ENCODE peak calls at places on chromosome 14, in four cellular contexts. C is neural progenitor cell, V is upper lobe of right lung, Q is mesothelial cell of epicardium. W is an unnamed sample.
A peak's percentile ranks its signal among the peaks of the same experiment; 100 is the strongest.

GRCh38 chr14:69854598-69854997 is 24.6 kb upstream of the SMOC1 start:
- DNase-seq in C (no peak), V (no peak), Q (no peak), W (no peak)

GRCh38 chr14:68787235-68787727 is 5.6 kb downstream of the ZFP36L1 start:
- DNase-seq in C (peak; percentile 16), V (no peak), Q (no peak), W (no peak)

GRCh38 chr14:103581954-103582703 is 19.4 kb downstream of the COA8 start:
- DNase-seq in C (no peak), V (no peak), Q (no peak), W (no peak)

GRCh38 chr14:92880851-92881250 is 42.1 kb upstream of the CHGA start:
- DNase-seq in C (peak; percentile 69), V (no peak), Q (no peak), W (no peak)

GRCh38 chr14:68495101-68495637 is 297.7 kb downstream of the ZFP36L1 start:
- DNase-seq in C (no peak), V (no peak), Q (no peak), W (no peak)

GRCh38 chr14:28773917-28774691 is 7.5 kb downstream of the FOXG1 start:
- DNase-seq in C (peak; percentile 92), V (no peak), Q (no peak), W (peak; percentile 80)

GRCh38 chr14:31127690-31128089 is 79.9 kb downstream of the HECTD1 start:
- DNase-seq in C (no peak), V (no peak), Q (no peak), W (no peak)

GRCh38 chr14:30940886-30941285 is 66.5 kb downstream of the COCH start:
- DNase-seq in C (no peak), V (no peak), Q (no peak), W (no peak)

GRCh38 chr14:89270439-89271227 is 146.4 kb downstream of the FOXN3 start:
- DNase-seq in C (no peak), V (peak; percentile 68), Q (no peak), W (no peak)

GRCh38 chr14:24411468-24412454 is 13.0 kb downstream of the NYNRIN start:
- DNase-seq in C (peak; percentile 68), V (no peak), Q (no peak), W (no peak)

GRCh38 chr14:82755923-82756322 is 1222.3 kb upstream of the SEL1L start:
- DNase-seq in C (no peak), V (no peak), Q (no peak), W (no peak)

GRCh38 chr14:27077181-27077738 is 479.4 kb upstream of the NOVA1 start:
- DNase-seq in C (no peak), V (no peak), Q (no peak), W (no peak)

GRCh38 chr14:68416156-68416555 is 376.7 kb downstream of the ZFP36L1 start:
- DNase-seq in C (no peak), V (no peak), Q (no peak), W (no peak)

GRCh38 chr14:103260629-103261124 is 73.4 kb upstream of the EIF5 start:
- DNase-seq in C (no peak), V (peak; percentile 69), Q (peak; percentile 47), W (no peak)

GRCh38 chr14:89293349-89293916 is 123.6 kb downstream of the FOXN3 start:
- DNase-seq in C (no peak), V (no peak), Q (no peak), W (no peak)

GRCh38 chr14:68696721-68697495 is 96.0 kb downstream of the ZFP36L1 start:
- DNase-seq in C (no peak), V (peak; percentile 10), Q (no peak), W (no peak)

GRCh38 chr14:60328588-60328987 is 79.6 kb downstream of the PPM1A start:
- DNase-seq in C (peak; percentile 58), V (no peak), Q (no peak), W (no peak)

GRCh38 chr14:97143456-97143855 is 346.3 kb downstream of the VRK1 start:
- DNase-seq in C (no peak), V (no peak), Q (no peak), W (no peak)

GRCh38 chr14:97137705-97138104 is 340.5 kb downstream of the VRK1 start:
- DNase-seq in C (no peak), V (no peak), Q (no peak), W (no peak)

GRCh38 chr14:97143011-97143410 is 345.8 kb downstream of the VRK1 start:
- DNase-seq in C (no peak), V (no peak), Q (no peak), W (no peak)

GRCh38 chr14:97138801-97139200 is 341.6 kb downstream of the VRK1 start:
- DNase-seq in C (peak; percentile 47), V (no peak), Q (no peak), W (no peak)
- TF ChIP-seq CTCF in C (peak; percentile 53), V (no peak), Q (no peak), W (no peak)

GRCh38 chr14:50714452-50715073 is 46.5 kb upstream of the SAV1 start:
- DNase-seq in C (peak; percentile 31), V (no peak), Q (no peak), W (no peak)
- TF ChIP-seq CTCF in C (peak; percentile 57), V (peak; percentile 41), Q (no peak), W (peak; percentile 30)

GRCh38 chr14:19947413-19948090 is 16.8 kb downstream of the OR4K1 start:
- DNase-seq in C (no peak), V (no peak), Q (no peak), W (no peak)
- TF ChIP-seq CTCF in C (no peak), V (no peak), Q (no peak), W (no peak)

GRCh38 chr14:72974661-72975060 is 48.4 kb downstream of the DCAF4 start:
- DNase-seq in C (no peak), V (no peak), Q (no peak), W (no peak)

GRCh38 chr14:72978856-72979255 is 48.0 kb downstream of the ZFYVE1 start:
- DNase-seq in C (no peak), V (no peak), Q (no peak), W (no peak)

GRCh38 chr14:72970824-72971434 is 44.7 kb downstream of the DCAF4 start:
- DNase-seq in C (no peak), V (no peak), Q (no peak), W (peak; percentile 29)

GRCh38 chr14:72980863-72981262 is 46.0 kb downstream of the ZFYVE1 start:
- DNase-seq in C (no peak), V (no peak), Q (no peak), W (no peak)

GRCh38 chr14:72975776-72976175 is 49.5 kb downstream of the DCAF4 start:
- DNase-seq in C (peak; percentile 18), V (no peak), Q (no peak), W (no peak)
- TF ChIP-seq CTCF in C (peak; percentile 35), V (no peak), Q (no peak), W (no peak)

GRCh38 chr14:90740946-90741681 is 75.1 kb downstream of the TTC7B start:
- DNase-seq in C (no peak), V (no peak), Q (no peak), W (no peak)
- TF ChIP-seq CTCF in C (no peak), V (no peak), Q (no peak), W (no peak)

GRCh38 chr14:106286697-106287290 is 760.4 kb downstream of the TMEM121 start:
- DNase-seq in C (no peak), V (no peak), Q (no peak), W (no peak)
- TF ChIP-seq CTCF in C (no peak), V (peak; percentile 35), Q (no peak), W (no peak)

DNA sequence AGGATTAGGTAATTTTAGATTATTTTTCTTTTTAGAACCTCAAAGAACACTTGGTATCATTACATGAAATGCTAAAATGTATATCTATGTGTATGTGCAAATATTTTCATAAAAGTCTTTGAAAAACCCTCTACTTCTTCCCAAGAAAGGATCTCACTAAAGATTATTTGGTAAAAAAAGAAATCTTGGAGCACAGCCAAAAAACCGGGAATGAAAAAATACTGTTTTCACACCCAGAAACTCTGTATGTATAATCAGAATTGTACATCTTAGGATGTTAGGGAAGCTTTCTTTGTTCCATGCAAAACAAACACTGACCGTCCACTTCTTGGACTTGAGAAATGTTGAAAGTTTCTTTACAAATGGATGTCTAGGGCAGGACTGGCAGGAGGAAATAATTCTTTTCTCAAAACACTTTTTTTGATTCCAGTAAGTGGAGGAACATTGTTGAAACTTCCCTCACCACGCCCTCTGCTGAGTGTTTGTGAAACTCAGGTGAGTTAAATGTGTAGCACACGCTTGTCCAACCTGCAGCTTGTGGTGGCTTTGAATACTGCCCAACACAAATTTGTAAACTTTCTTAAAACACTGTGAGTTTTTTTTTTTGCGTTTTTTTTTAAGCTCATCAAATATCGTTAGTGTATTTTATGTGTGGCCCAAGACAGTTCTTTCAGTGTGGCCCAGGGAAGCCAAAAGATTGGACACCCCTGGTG is 26.5 kb downstream of the FBXO34 start:
- DNase-seq in C (no peak), V (no peak), Q (no peak), W (no peak)
- TF ChIP-seq CTCF in C (no peak), V (peak; percentile 27), Q (no peak), W (no peak)

GRCh38 chr14:104865631-104866441 is 768 bp downstream of the CEP170B start:
- DNase-seq in C (peak; percentile 72), V (peak; percentile 87), Q (peak; percentile 69), W (peak; percentile 70)

GRCh38 chr14:104863923-104864266 is 1.2 kb upstream of the CEP170B start:
- DNase-seq in C (no peak), V (no peak), Q (no peak), W (no peak)

GRCh38 chr14:104865069-104865630 is at the start of gene CEP170B:
- DNase-seq in C (peak; percentile 65), V (peak; percentile 80), Q (peak; percentile 69), W (peak; percentile 55)

GRCh38 chr14:104863131-104863862 is 1.8 kb upstream of the CEP170B start:
- DNase-seq in C (peak; percentile 1), V (no peak), Q (no peak), W (peak; percentile 1)

DNA sequence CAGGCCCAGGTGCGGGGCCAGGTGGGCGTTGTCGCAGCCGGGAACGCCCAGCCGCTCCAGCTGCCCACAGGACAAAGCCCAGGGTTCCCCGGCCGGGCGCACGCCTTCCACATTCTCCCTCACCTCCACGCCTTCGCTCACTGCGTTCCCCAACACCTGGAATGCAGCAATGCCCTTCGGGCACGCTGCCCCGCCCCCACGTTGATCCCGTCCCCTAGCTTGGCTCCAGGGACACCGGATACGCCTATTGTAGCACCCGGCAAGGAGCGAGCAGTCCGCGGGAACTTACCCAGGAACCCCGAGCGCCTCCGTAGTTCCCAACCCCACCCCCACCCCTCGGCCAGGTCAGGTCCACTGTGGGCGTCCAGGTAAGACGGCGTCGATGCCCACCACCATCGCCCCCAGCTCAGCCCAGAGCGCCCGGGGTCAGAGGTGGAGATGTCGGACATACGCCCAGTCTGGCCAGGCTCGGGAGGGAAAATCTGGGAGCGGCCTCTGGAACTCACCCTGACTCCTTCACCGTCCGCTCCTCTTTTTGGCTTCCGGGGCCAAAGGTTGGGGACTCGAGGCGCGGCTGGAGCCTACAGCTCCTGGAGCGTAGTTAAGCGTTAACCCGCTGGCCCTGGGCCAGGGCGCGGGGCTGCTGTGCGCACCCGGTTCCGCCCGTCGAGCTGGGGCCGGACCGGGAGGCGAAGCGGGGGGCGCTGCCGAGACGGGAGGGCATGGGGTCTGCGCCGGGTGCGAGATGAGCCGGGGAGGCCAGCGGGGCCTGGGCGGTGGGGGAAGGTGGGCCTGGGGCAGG is 600 bp upstream of the CEP170B start:
- DNase-seq in C (peak; percentile 75), V (peak; percentile 88), Q (peak; percentile 69), W (peak; percentile 50)
- TF ChIP-seq CTCF in C (no peak), V (no peak), Q (no peak), W (no peak)

GRCh38 chr14:99188721-99189120 is 83.3 kb downstream of the BCL11B start:
- DNase-seq in C (peak; percentile 55), V (no peak), Q (no peak), W (no peak)
- TF ChIP-seq CTCF in C (peak; percentile 62), V (no peak), Q (no peak), W (peak; percentile 8)

GRCh38 chr14:32399920-32400319 is 70.8 kb downstream of the AKAP6 start:
- DNase-seq in C (no peak), V (no peak), Q (no peak), W (no peak)
- TF ChIP-seq CTCF in C (no peak), V (no peak), Q (no peak), W (no peak)